ENCODE peak calls at places on chromosomes 4 and X, in four cellular contexts. E is H9, Y is lower leg skin, S is mammary epithelial cell. I is an unnamed sample.

GRCh38 chr4:15149234-15149841 is 147.1 kb downstream of the CPEB2 start:
- DNase-seq in E (no peak), Y (no peak), S (no peak), I (no peak)

GRCh38 chrX:56031409-56031808 is 200.7 kb upstream of the KLF8 start:
- DNase-seq in E (no peak), Y (no peak), S (no peak), I (no peak)

GRCh38 chr4:8050555-8051206 is 107.9 kb downstream of the ABLIM2 start:
- DNase-seq in E (peak), Y (no peak), S (no peak), I (peak)

GRCh38 chr4:182752158-182752910 is 164.9 kb downstream of the DCTD start:
- DNase-seq in E (no peak), Y (no peak), S (peak), I (no peak)

GRCh38 chrX:2162695-2163094 is 338.1 kb downstream of the DHRSX start:
- DNase-seq in E (no peak), Y (no peak), S (no peak), I (no peak)

GRCh38 chr4:81844717-81845116 is 373.0 kb upstream of the RASGEF1B start:
- DNase-seq in E (peak), Y (peak), S (peak), I (peak)

GRCh38 chr4:740011-740410 is 34.4 kb downstream of the PCGF3 start:
- DNase-seq in E (no peak), Y (no peak), S (no peak), I (no peak)

GRCh38 chr4:11585506-11585905 is 156.8 kb upstream of the HS3ST1 start:
- DNase-seq in E (no peak), Y (peak), S (peak), I (peak)

GRCh38 chr4:165873298-165874071 is 448 bp downstream of the TLL1 start:
- DNase-seq in E (peak), Y (no peak), S (peak), I (peak)

GRCh38 chr4:152696764-152697250 is 17.0 kb upstream of the TMEM154 start:
- DNase-seq in E (no peak), Y (no peak), S (peak), I (peak)

DNA sequence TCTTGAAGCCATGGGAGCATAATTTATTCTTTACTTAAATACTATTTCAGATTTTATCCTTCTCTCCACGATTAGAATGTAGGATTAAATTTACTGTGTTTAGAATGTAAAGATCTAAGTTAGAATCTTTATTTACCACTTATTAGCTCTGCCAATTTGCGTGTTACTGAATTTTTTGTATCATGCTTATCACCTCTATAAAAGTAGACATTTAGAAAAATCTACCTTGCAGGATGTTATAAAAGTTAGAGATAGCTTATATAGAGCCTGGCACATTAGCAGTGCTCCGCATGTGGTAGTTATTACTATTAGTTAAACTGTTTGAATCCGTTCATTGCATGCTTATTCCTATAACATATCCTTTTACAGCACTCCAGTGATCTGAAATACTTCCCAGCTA is 97.9 kb downstream of the BANK1 start:
- DNase-seq in E (no peak), Y (no peak), S (no peak), I (no peak)
- TF ChIP-seq CTCF in E (no peak), Y (no peak), S (no peak), I (no peak)

GRCh38 chr4:73068496-73069337 is 799 bp downstream of the COX18 start:
- DNase-seq in E (no peak), Y (no peak), S (peak), I (peak)

GRCh38 chr4:73070072-73070385 is 513 bp upstream of the COX18 start:
- DNase-seq in E (no peak), Y (no peak), S (no peak), I (no peak)

GRCh38 chr4:73066928-73067327 is 2.6 kb downstream of the COX18 start:
- DNase-seq in E (no peak), Y (no peak), S (no peak), I (no peak)

GRCh38 chr4:73067971-73068394 is 1.5 kb downstream of the COX18 start:
- DNase-seq in E (no peak), Y (no peak), S (no peak), I (peak)

DNA sequence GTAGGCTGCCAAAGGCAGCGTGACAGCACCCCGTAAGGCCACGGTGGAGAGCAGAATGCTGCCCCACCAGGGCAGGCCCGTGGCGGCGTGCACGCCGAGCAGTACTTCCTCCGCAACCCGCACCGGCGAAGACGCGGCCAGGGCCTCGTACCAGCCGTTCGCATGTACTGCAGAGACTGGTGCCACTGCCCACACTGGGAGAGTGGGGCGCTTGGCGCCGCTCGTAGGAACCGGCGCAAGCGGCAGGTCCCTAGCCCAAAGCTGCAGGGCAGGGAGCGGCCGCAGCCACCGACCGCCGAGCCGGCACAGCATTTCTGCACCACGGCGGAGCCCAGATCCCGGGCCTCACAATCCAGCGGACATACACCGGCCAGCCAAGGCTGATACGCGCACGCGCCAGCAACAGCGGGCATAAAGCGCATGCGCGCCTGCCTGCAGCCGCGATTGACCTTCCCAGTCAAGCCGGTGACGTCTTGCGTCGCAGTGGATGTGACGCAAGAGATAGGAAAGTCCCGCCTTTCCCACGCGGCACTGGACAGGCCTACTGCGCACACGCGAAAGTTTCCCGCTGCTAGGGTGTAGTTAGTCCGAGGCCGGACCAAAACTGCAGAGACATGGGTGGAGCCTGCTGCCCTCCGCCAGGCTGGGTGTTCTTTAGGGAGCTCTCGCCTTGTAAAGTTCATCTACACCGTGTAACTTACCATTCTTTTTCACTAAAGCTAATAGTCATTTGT is at the start of gene COX18:
- DNase-seq in E (peak), Y (peak), S (peak), I (peak)
- TF ChIP-seq CTCF in E (no peak), Y (no peak), S (no peak), I (no peak)

DNA sequence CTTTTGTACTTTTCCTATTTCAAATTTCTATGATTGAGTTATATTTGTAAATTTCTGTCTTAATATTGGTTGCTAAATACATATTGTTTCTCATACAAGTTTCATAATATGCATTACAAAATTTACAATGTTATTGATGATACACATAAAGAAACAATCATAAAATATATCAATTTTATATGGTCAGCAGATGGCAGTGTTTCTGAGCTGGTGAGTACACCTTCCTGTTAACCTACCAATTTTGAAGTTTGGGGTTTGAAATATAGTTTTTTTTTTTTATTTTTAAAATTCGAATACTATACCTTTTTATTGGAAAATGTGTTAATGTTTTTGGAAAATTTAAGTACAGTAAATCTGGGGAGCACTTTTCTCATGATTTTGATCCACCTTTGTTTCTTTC is 1953.1 kb upstream of the ADGRL3 start:
- DNase-seq in E (no peak), Y (no peak), S (no peak), I (peak)
- TF ChIP-seq CTCF in E (peak), Y (no peak), S (peak), I (peak)

DNA sequence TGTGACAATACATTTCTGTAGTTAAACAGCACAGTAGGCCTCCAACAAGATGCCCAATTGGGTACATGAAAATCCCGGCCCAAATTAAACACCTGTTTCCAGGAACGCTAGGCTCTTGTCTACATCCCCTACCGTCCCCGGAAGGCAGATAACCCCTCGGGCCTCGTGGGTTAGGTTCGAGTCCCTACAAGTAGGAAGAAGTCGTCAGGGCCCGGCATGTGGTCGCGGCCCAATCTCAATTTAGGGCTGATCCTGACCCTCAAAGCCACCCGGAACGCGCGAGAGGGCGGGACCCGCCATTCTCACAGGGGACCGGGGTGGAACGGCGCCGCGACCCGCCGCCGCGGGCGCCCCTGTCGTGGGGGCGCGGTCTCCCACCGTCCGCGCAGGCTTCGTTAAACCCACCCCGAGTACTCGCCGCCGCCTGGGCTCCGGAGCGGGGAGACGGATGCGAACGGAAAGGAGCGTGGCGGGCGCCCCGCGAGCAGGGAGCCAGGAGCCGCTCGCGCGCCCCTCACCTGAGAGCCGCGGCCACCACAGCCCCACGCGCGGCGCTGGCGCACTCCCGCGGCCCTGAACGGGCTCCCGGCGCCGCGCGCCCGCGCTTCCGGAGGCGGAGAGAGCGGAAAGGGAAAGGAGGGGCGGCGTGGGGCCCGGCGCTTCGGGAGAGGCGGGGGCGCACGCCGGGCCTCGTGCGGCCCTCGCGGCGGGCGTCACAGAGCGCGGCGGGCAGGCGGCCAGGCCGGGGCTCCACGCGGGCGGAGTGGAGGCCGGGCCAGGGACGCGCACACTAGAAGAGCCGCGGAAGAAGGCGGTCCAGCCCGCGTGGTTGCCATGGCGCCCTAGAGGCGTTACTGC is at the start of gene CFAP97:
- DNase-seq in E (peak), Y (peak), S (peak), I (peak)
- TF ChIP-seq CTCF in E (no peak), Y (no peak), S (no peak), I (no peak)

DNA sequence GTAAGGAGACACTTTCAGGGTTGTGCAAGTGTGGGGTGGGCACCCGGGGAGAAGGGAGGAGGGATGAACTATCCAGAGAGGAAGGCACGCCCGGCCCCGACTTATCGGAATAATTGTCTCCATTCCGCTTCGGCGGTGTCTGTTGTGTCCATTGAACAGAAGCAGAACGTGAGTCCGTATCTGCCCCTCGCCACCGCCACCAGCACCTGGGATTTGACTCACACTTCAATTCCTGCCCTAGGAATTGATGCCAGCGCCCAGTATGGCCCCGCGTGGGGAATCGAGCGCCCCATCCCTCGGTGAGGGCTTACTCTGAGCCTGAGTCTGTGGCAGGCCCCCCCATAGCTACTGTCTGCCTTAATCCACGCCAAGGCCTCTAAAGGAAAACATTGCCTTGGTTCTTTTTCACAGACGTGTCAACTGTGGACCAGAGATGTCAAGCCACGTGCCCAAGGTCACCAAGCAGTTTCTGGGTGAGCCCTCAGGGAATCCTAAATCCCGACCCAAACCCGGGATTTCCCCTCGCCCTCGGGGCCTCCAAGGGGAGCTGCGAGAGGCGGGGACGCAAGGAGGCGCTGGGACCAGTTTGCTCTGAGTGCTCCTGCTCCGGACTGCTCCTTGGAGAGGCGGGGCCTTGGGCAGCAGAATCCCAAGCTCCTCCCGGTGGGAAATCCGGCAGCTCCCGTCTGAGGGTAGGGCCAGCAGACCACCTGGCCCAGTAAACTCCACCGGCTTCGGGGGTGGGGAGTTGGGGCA is 12.9 kb downstream of the MSX1 start:
- DNase-seq in E (peak), Y (no peak), S (no peak), I (no peak)
- TF ChIP-seq CTCF in E (peak), Y (no peak), S (no peak), I (no peak)

GRCh38 chrX:115147220-115147619 is 42.0 kb upstream of the RBMXL3 start:
- DNase-seq in E (no peak), Y (no peak), S (peak), I (peak)
- TF ChIP-seq CTCF in E (peak), Y (no peak), S (peak), I (peak)